ENCODE peak calls at places on chromosomes 1 and 21, in seven cellular contexts. T is hypothalamus; U is cerebellar cortex; X is activated naive CD4-positive, alpha-beta T cell treated with anti-CD3 and anti-CD28 coated beads, Interleukin-2, amount 10 ng/mL, durations not matched to agents 7 days and 5 days; M is HFFc6; B is nucleus accumbens; O is T-helper 17 cell. N is an unnamed sample.

GRCh38 chr1:220182656-220183055 is 88.7 kb downstream of the IARS2 start:
- DNase-seq in T (no peak), U (no peak), X (no peak), M (no peak), B (no peak), O (no peak), N (no peak)

GRCh38 chr1:106278706-106279105 is 777.8 kb upstream of the PRMT6 start:
- DNase-seq in T (no peak), U (no peak), X (no peak), M (no peak), B (no peak), O (no peak), N (no peak)

GRCh38 chr1:107877749-107878148 is 87.2 kb downstream of the VAV3 start:
- DNase-seq in T (no peak), U (no peak), X (no peak), M (no peak), B (no peak), O (no peak), N (peak)

GRCh38 chr1:223189903-223190724 is 47.1 kb upstream of the TLR5 start:
- DNase-seq in T (no peak), U (no peak), X (peak), M (peak), B (no peak), O (peak), N (no peak)

GRCh38 chr21:35196128-35196527 is 147.0 kb upstream of the RUNX1 start:
- DNase-seq in T (no peak), U (no peak), X (no peak), M (no peak), B (no peak), O (no peak), N (no peak)

GRCh38 chr1:10788592-10789006 is 7.8 kb downstream of the CASZ1 start:
- DNase-seq in T (no peak), U (peak), X (no peak), M (no peak), B (peak), O (no peak), N (no peak)

GRCh38 chr1:55474168-55474786 is 259.1 kb upstream of the USP24 start:
- DNase-seq in T (no peak), U (no peak), X (no peak), M (no peak), B (no peak), O (no peak), N (no peak)

GRCh38 chr1:202671388-202671787 is 38.9 kb downstream of the SYT2 start:
- DNase-seq in T (no peak), U (peak), X (no peak), M (peak), B (no peak), O (no peak), N (no peak)

GRCh38 chr1:172906778-172907592 is 143.8 kb downstream of the TNFSF18 start:
- DNase-seq in T (no peak), U (no peak), X (peak), M (peak), B (no peak), O (no peak), N (no peak)

GRCh38 chr21:34889537-34890257 is 159.4 kb downstream of the RUNX1 start:
- DNase-seq in T (no peak), U (no peak), X (peak), M (peak), B (no peak), O (peak), N (peak)